ENCODE peak calls at places on chromosomes 4 and X, in four cellular contexts. One of them, this sample, is unnamed.
A peak's percentile ranks its signal among the peaks of the same experiment; 100 is the strongest.

GRCh38 chrX:31629195-31629594 is 557.4 kb upstream of the FTHL17 start:
- DNase-seq in naive thymus-derived CD4-positive, alpha-beta T cell: no peak
- DNase-seq in psoas muscle: no peak
- DNase-seq in pancreas: no peak
- DNase-seq in this sample: no peak

GRCh38 chr4:68569466-68570121 is 6.5 kb downstream of the UGT2B17 start:
- DNase-seq in naive thymus-derived CD4-positive, alpha-beta T cell: no peak
- DNase-seq in psoas muscle: no peak
- DNase-seq in pancreas: no peak
- DNase-seq in this sample: no peak

GRCh38 chrX:17192111-17192510 is 182.9 kb upstream of the NHS start:
- DNase-seq in naive thymus-derived CD4-positive, alpha-beta T cell: no peak
- DNase-seq in psoas muscle: no peak
- DNase-seq in pancreas: no peak
- DNase-seq in this sample: no peak

GRCh38 chr4:138579146-138579545 is 337.0 kb upstream of the SLC7A11 start:
- DNase-seq in naive thymus-derived CD4-positive, alpha-beta T cell: no peak
- DNase-seq in psoas muscle: no peak
- DNase-seq in pancreas: no peak
- DNase-seq in this sample: no peak

GRCh38 chr4:180285796-180286195 is 1957.4 kb upstream of the TENM3 start:
- DNase-seq in naive thymus-derived CD4-positive, alpha-beta T cell: no peak
- DNase-seq in psoas muscle: no peak
- DNase-seq in pancreas: no peak
- DNase-seq in this sample: no peak

GRCh38 chr4:124435276-124435675 is 277.3 kb downstream of the ANKRD50 start:
- DNase-seq in naive thymus-derived CD4-positive, alpha-beta T cell: no peak
- DNase-seq in psoas muscle: no peak
- DNase-seq in pancreas: no peak
- DNase-seq in this sample: no peak

GRCh38 chrX:85244411-85245210 is 820 bp downstream of the ZNF711 start:
- DNase-seq in naive thymus-derived CD4-positive, alpha-beta T cell: peak; percentile 15
- DNase-seq in psoas muscle: no peak
- DNase-seq in pancreas: peak; percentile 55
- DNase-seq in this sample: peak; percentile 54

GRCh38 chr4:88185916-88186315 is 27.5 kb upstream of the ABCG2 start:
- DNase-seq in naive thymus-derived CD4-positive, alpha-beta T cell: no peak
- DNase-seq in psoas muscle: no peak
- DNase-seq in pancreas: no peak
- DNase-seq in this sample: no peak

GRCh38 chr4:155207534-155208257 is 740 bp upstream of the NPY2R start:
- DNase-seq in naive thymus-derived CD4-positive, alpha-beta T cell: no peak
- DNase-seq in psoas muscle: no peak
- DNase-seq in pancreas: no peak
- DNase-seq in this sample: peak; percentile 17

GRCh38 chr4:138857399-138857798 is 158.2 kb upstream of the NOCT start:
- DNase-seq in naive thymus-derived CD4-positive, alpha-beta T cell: no peak
- DNase-seq in psoas muscle: no peak
- DNase-seq in pancreas: no peak
- DNase-seq in this sample: no peak

GRCh38 chr4:87081826-87082225 is 138.6 kb downstream of the KLHL8 start:
- DNase-seq in naive thymus-derived CD4-positive, alpha-beta T cell: no peak
- DNase-seq in psoas muscle: no peak
- DNase-seq in pancreas: no peak
- DNase-seq in this sample: no peak

GRCh38 chr4:112585977-112586736 is 50.6 kb downstream of the ZGRF1 start:
- DNase-seq in naive thymus-derived CD4-positive, alpha-beta T cell: no peak
- DNase-seq in psoas muscle: no peak
- DNase-seq in pancreas: no peak
- DNase-seq in this sample: no peak

GRCh38 chrX:14039344-14039743 is 9.7 kb upstream of the GEMIN8 start:
- DNase-seq in naive thymus-derived CD4-positive, alpha-beta T cell: peak; percentile 70
- DNase-seq in psoas muscle: no peak
- DNase-seq in pancreas: no peak
- DNase-seq in this sample: peak; percentile 51

GRCh38 chrX:50779694-50780093 is 34.3 kb downstream of the SHROOM4 start:
- DNase-seq in naive thymus-derived CD4-positive, alpha-beta T cell: no peak
- DNase-seq in psoas muscle: no peak
- DNase-seq in pancreas: no peak
- DNase-seq in this sample: no peak

GRCh38 chr4:7499661-7500060 is 64.9 kb upstream of the PSAPL1 start:
- DNase-seq in naive thymus-derived CD4-positive, alpha-beta T cell: no peak
- DNase-seq in psoas muscle: no peak
- DNase-seq in pancreas: no peak
- DNase-seq in this sample: no peak

GRCh38 chrX:56429581-56429980 is 133.8 kb upstream of the UBQLN2 start:
- DNase-seq in naive thymus-derived CD4-positive, alpha-beta T cell: no peak
- DNase-seq in psoas muscle: no peak
- DNase-seq in pancreas: no peak
- DNase-seq in this sample: no peak

GRCh38 chr4:124980276-124980752 is 267.8 kb upstream of the ANKRD50 start:
- DNase-seq in naive thymus-derived CD4-positive, alpha-beta T cell: no peak
- DNase-seq in psoas muscle: no peak
- DNase-seq in pancreas: no peak
- DNase-seq in this sample: peak; percentile 71

GRCh38 chr4:140666889-140667614 is 89.1 kb downstream of the TBC1D9 start:
- DNase-seq in naive thymus-derived CD4-positive, alpha-beta T cell: no peak
- DNase-seq in psoas muscle: no peak
- DNase-seq in pancreas: no peak
- DNase-seq in this sample: no peak

GRCh38 chr4:79898055-79898454 is 175.0 kb downstream of the ANTXR2 start:
- DNase-seq in naive thymus-derived CD4-positive, alpha-beta T cell: no peak
- DNase-seq in psoas muscle: no peak
- DNase-seq in pancreas: no peak
- DNase-seq in this sample: no peak

GRCh38 chrX:53239474-53239873 is 14.5 kb upstream of the KDM5C start:
- DNase-seq in naive thymus-derived CD4-positive, alpha-beta T cell: no peak
- DNase-seq in psoas muscle: no peak
- DNase-seq in pancreas: no peak
- DNase-seq in this sample: no peak

GRCh38 chr4:138953962-138954371 is 61.6 kb upstream of the NOCT start:
- DNase-seq in naive thymus-derived CD4-positive, alpha-beta T cell: no peak
- DNase-seq in psoas muscle: no peak
- DNase-seq in pancreas: no peak
- DNase-seq in this sample: peak; percentile 96

GRCh38 chr4:166527500-166527899 is 654.5 kb downstream of the TLL1 start:
- DNase-seq in naive thymus-derived CD4-positive, alpha-beta T cell: no peak
- DNase-seq in psoas muscle: no peak
- DNase-seq in pancreas: no peak
- DNase-seq in this sample: no peak

GRCh38 chr4:118076958-118077766 is 42.9 kb downstream of the NDST3 start:
- DNase-seq in naive thymus-derived CD4-positive, alpha-beta T cell: no peak
- DNase-seq in psoas muscle: no peak
- DNase-seq in pancreas: no peak
- DNase-seq in this sample: peak; percentile 57

GRCh38 chr4:149549911-149550310 is 265.7 kb downstream of the IQCM start:
- DNase-seq in naive thymus-derived CD4-positive, alpha-beta T cell: no peak
- DNase-seq in psoas muscle: no peak
- DNase-seq in pancreas: no peak
- DNase-seq in this sample: peak; percentile 6

GRCh38 chrX:108834036-108834435 is 97.7 kb upstream of the IRS4 start:
- DNase-seq in naive thymus-derived CD4-positive, alpha-beta T cell: no peak
- DNase-seq in psoas muscle: no peak
- DNase-seq in pancreas: no peak
- DNase-seq in this sample: no peak

GRCh38 chrX:138775501-138775900 is 64.0 kb upstream of the FGF13 start:
- DNase-seq in naive thymus-derived CD4-positive, alpha-beta T cell: no peak
- DNase-seq in psoas muscle: no peak
- DNase-seq in pancreas: no peak
- DNase-seq in this sample: peak; percentile 33

GRCh38 chrX:69362354-69362753 is 141.8 kb upstream of the NALF2 start:
- DNase-seq in naive thymus-derived CD4-positive, alpha-beta T cell: no peak
- DNase-seq in psoas muscle: no peak
- DNase-seq in pancreas: no peak
- DNase-seq in this sample: no peak

GRCh38 chr4:86033171-86033570 is 326.7 kb downstream of the MAPK10 start:
- DNase-seq in naive thymus-derived CD4-positive, alpha-beta T cell: no peak
- DNase-seq in psoas muscle: peak; percentile 54
- DNase-seq in pancreas: no peak
- DNase-seq in this sample: peak; percentile 94

DNA sequence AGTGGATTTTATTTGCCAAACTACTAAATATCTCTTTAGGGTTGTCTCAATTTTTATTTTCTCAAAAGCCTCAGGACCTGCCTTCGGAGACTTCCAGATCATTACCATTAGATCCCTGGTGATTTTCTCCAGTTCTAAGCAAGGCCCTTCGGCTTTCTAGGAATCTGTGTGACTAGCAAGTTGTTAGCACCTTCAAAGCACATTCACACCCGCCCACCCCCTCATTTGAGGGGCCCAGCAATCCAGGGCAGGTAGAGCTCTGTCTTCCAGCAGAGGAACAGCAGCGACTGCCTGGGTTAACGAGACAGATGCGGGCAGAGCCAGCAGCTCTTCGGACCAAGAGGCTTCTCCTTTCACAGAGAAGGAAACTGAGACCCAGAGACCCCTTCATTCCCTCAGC is 2.0 kb downstream of the WDR1 start:
- DNase-seq in naive thymus-derived CD4-positive, alpha-beta T cell: no peak
- DNase-seq in psoas muscle: no peak
- DNase-seq in pancreas: no peak
- DNase-seq in this sample: no peak
- H3K4me3 ChIP-seq in naive thymus-derived CD4-positive, alpha-beta T cell: peak overlapping the region; percentile 78
- H3K4me3 ChIP-seq in psoas muscle: peak overlapping the region; percentile 90
- H3K4me3 ChIP-seq in pancreas: no peak overlapping the region
- H3K4me3 ChIP-seq in this sample: no peak overlapping the region

GRCh38 chrX:45774961-45775360 is 574.3 kb upstream of the DIPK2B start:
- DNase-seq in naive thymus-derived CD4-positive, alpha-beta T cell: no peak
- DNase-seq in psoas muscle: peak; percentile 26
- DNase-seq in pancreas: no peak
- DNase-seq in this sample: no peak

GRCh38 chrX:45771114-45771513 is 570.4 kb upstream of the DIPK2B start:
- DNase-seq in naive thymus-derived CD4-positive, alpha-beta T cell: no peak
- DNase-seq in psoas muscle: no peak
- DNase-seq in pancreas: no peak
- DNase-seq in this sample: peak; percentile 79

GRCh38 chrX:45768666-45769065 is 568.0 kb upstream of the DIPK2B start:
- DNase-seq in naive thymus-derived CD4-positive, alpha-beta T cell: no peak
- DNase-seq in psoas muscle: no peak
- DNase-seq in pancreas: no peak
- DNase-seq in this sample: no peak

GRCh38 chrX:45769919-45770582 is 569.4 kb upstream of the DIPK2B start:
- DNase-seq in naive thymus-derived CD4-positive, alpha-beta T cell: no peak
- DNase-seq in psoas muscle: peak; percentile 59
- DNase-seq in pancreas: peak; percentile 59
- DNase-seq in this sample: peak; percentile 90

GRCh38 chrX:45771560-45772340 is 571.1 kb upstream of the DIPK2B start:
- DNase-seq in naive thymus-derived CD4-positive, alpha-beta T cell: peak; percentile 55
- DNase-seq in psoas muscle: no peak
- DNase-seq in pancreas: peak; percentile 58
- DNase-seq in this sample: no peak
- H3K27ac ChIP-seq in naive thymus-derived CD4-positive, alpha-beta T cell: peak overlapping the region; percentile 76
- H3K27ac ChIP-seq in psoas muscle: peak overlapping the region; percentile 55
- H3K27ac ChIP-seq in pancreas: peak overlapping the region; percentile 78
- H3K27ac ChIP-seq in this sample: no peak overlapping the region

GRCh38 chr4:1250921-1251772 is 2.2 kb upstream of the CTBP1 start:
- DNase-seq in naive thymus-derived CD4-positive, alpha-beta T cell: no peak
- DNase-seq in psoas muscle: peak; percentile 12
- DNase-seq in pancreas: no peak
- DNase-seq in this sample: no peak
- H3K4me1 ChIP-seq in naive thymus-derived CD4-positive, alpha-beta T cell: peaks cover 49% of the 10 kb centered on the region
- H3K4me1 ChIP-seq in psoas muscle: peaks cover 42% of the 10 kb centered on the region
- H3K4me1 ChIP-seq in pancreas: peaks cover 18% of the 10 kb centered on the region
- H3K4me1 ChIP-seq in this sample: peaks cover 13% of the 10 kb centered on the region

GRCh38 chr4:182449960-182450359 is 206.8 kb downstream of the TENM3 start:
- DNase-seq in naive thymus-derived CD4-positive, alpha-beta T cell: no peak
- DNase-seq in psoas muscle: no peak
- DNase-seq in pancreas: no peak
- DNase-seq in this sample: no peak
- H3K4me3 ChIP-seq in naive thymus-derived CD4-positive, alpha-beta T cell: no peak overlapping the region
- H3K4me3 ChIP-seq in psoas muscle: peak overlapping the region; percentile 82
- H3K4me3 ChIP-seq in pancreas: no peak overlapping the region
- H3K4me3 ChIP-seq in this sample: peak overlapping the region; percentile 91

GRCh38 chr4:103100691-103101090 is 1.1 kb upstream of the BDH2 start:
- DNase-seq in naive thymus-derived CD4-positive, alpha-beta T cell: no peak
- DNase-seq in psoas muscle: no peak
- DNase-seq in pancreas: no peak
- DNase-seq in this sample: no peak

GRCh38 chr4:103097112-103097511 is 2.5 kb downstream of the BDH2 start:
- DNase-seq in naive thymus-derived CD4-positive, alpha-beta T cell: no peak
- DNase-seq in psoas muscle: no peak
- DNase-seq in pancreas: no peak
- DNase-seq in this sample: no peak

GRCh38 chr4:103098746-103099421 is 750 bp downstream of the BDH2 start:
- DNase-seq in naive thymus-derived CD4-positive, alpha-beta T cell: no peak
- DNase-seq in psoas muscle: no peak
- DNase-seq in pancreas: no peak
- DNase-seq in this sample: peak; percentile 44

GRCh38 chr4:103098331-103098730 is 1.3 kb downstream of the BDH2 start:
- DNase-seq in naive thymus-derived CD4-positive, alpha-beta T cell: no peak
- DNase-seq in psoas muscle: no peak
- DNase-seq in pancreas: no peak
- DNase-seq in this sample: no peak

GRCh38 chr4:103099691-103100392 is at the start of gene BDH2:
- DNase-seq in naive thymus-derived CD4-positive, alpha-beta T cell: peak; percentile 83
- DNase-seq in psoas muscle: no peak
- DNase-seq in pancreas: no peak
- DNase-seq in this sample: peak; percentile 97
- H3K27ac ChIP-seq in naive thymus-derived CD4-positive, alpha-beta T cell: peak within 1 kb of the TSS; percentile 69
- H3K27ac ChIP-seq in psoas muscle: peak within 1 kb of the TSS; percentile 71
- H3K27ac ChIP-seq in pancreas: peak within 1 kb of the TSS; percentile 62
- H3K27ac ChIP-seq in this sample: no peak within 1 kb of the TSS

GRCh38 chr4:174930895-174931294 is 12.7 kb downstream of the ADAM29 start:
- DNase-seq in naive thymus-derived CD4-positive, alpha-beta T cell: no peak
- DNase-seq in psoas muscle: no peak
- DNase-seq in pancreas: no peak
- DNase-seq in this sample: no peak

GRCh38 chr4:174929346-174929745 is 11.2 kb downstream of the ADAM29 start:
- DNase-seq in naive thymus-derived CD4-positive, alpha-beta T cell: no peak
- DNase-seq in psoas muscle: no peak
- DNase-seq in pancreas: no peak
- DNase-seq in this sample: no peak

GRCh38 chr4:174928174-174928573 is 10.0 kb downstream of the ADAM29 start:
- DNase-seq in naive thymus-derived CD4-positive, alpha-beta T cell: no peak
- DNase-seq in psoas muscle: no peak
- DNase-seq in pancreas: no peak
- DNase-seq in this sample: no peak

GRCh38 chr4:174926958-174927357 is 8.8 kb downstream of the ADAM29 start:
- DNase-seq in naive thymus-derived CD4-positive, alpha-beta T cell: no peak
- DNase-seq in psoas muscle: no peak
- DNase-seq in pancreas: no peak
- DNase-seq in this sample: no peak

GRCh38 chr4:174928575-174929253 is 10.6 kb downstream of the ADAM29 start:
- DNase-seq in naive thymus-derived CD4-positive, alpha-beta T cell: no peak
- DNase-seq in psoas muscle: no peak
- DNase-seq in pancreas: no peak
- DNase-seq in this sample: no peak
- H3K4me1 ChIP-seq in naive thymus-derived CD4-positive, alpha-beta T cell: no peaks in the 10 kb centered on the region
- H3K4me1 ChIP-seq in psoas muscle: no peaks in the 10 kb centered on the region
- H3K4me1 ChIP-seq in pancreas: no peaks in the 10 kb centered on the region
- H3K4me1 ChIP-seq in this sample: no peaks in the 10 kb centered on the region

This sample was measured in cardiac muscle cell.